ENCODE peak calls at places on chromosomes 13 and 19, in ten cellular contexts. E is uterus, O is right atrium auricular region, C is OCI-LY7, N is dorsolateral prefrontal cortex, D is coronary artery, F is astrocyte of the cerebellum, X is AG09319, A is brain microvascular endothelial cell, Z is fibroblast of mammary gland. T is an unnamed sample.

GRCh38 chr13:23921451-23921888 is 24.2 kb upstream of the C1QTNF9B start:
- DNase-seq in O (no peak), E (no peak), C (peak), X (no peak), Z (peak), A (peak), N (no peak), D (no peak), F (peak), T (no peak)

GRCh38 chr13:32147976-32148375 is 116.4 kb downstream of the FRY start:
- DNase-seq in D (no peak), O (no peak), A (no peak), E (no peak), C (no peak), X (no peak), N (no peak), Z (no peak), F (no peak), T (no peak)

GRCh38 chr19:15672580-15673175 is at the start of gene CYP4F12:
- DNase-seq in F (no peak), N (peak), E (peak), C (no peak), O (peak), D (peak), Z (peak), X (no peak), A (no peak), T (no peak)

GRCh38 chr13:103852036-103852435 is 785.8 kb upstream of the SLC10A2 start:
- DNase-seq in Z (no peak), D (no peak), O (no peak), N (no peak), E (no peak), X (no peak), C (no peak), F (no peak), A (no peak), T (no peak)

GRCh38 chr13:85313761-85314503 is 485.3 kb downstream of the SLITRK6 start:
- DNase-seq in Z (peak), A (peak), N (no peak), C (no peak), X (peak), F (peak), D (no peak), E (no peak), O (no peak), T (no peak)

GRCh38 chr19:33654840-33655508 is 33.2 kb downstream of the CHST8 start:
- DNase-seq in E (no peak), O (no peak), N (no peak), Z (no peak), A (no peak), D (peak), C (no peak), X (no peak), F (no peak), T (no peak)

GRCh38 chr13:55573565-55573964 is 1567.2 kb upstream of the PRR20A start:
- DNase-seq in D (no peak), A (no peak), F (no peak), E (no peak), C (no peak), O (no peak), Z (no peak), N (no peak), X (no peak), T (no peak)

GRCh38 chr13:110387451-110388140 is 80.5 kb downstream of the COL4A2 start:
- DNase-seq in E (peak), O (no peak), D (peak), C (no peak), X (no peak), F (no peak), Z (peak), N (no peak), A (peak), T (peak)

GRCh38 chr13:99280166-99280565 is 22.0 kb upstream of the GPR18 start:
- DNase-seq in X (peak), D (no peak), Z (peak), F (no peak), E (no peak), O (no peak), A (peak), C (no peak), N (no peak), T (no peak)

GRCh38 chr19:41187884-41188279 is 5.1 kb upstream of the CYP2S1 start:
- DNase-seq in C (no peak), Z (no peak), D (no peak), O (no peak), E (no peak), A (no peak), X (no peak), F (no peak), N (no peak), T (no peak)

GRCh38 chr13:82076421-82076820 is 1735.5 kb upstream of the SPRY2 start:
- DNase-seq in A (no peak), O (no peak), E (no peak), D (no peak), N (no peak), F (no peak), X (no peak), Z (no peak), C (no peak), T (no peak)

GRCh38 chr13:69947577-69947976 is 160.0 kb upstream of the ATXN8OS start:
- DNase-seq in C (no peak), Z (no peak), D (no peak), N (no peak), O (no peak), E (no peak), F (no peak), A (no peak), X (no peak), T (no peak)

GRCh38 chr19:45340232-45340898 is at the start of gene KLC3:
- DNase-seq in D (no peak), N (no peak), A (no peak), Z (no peak), X (no peak), F (no peak), E (no peak), C (peak), O (no peak), T (peak)

GRCh38 chr19:5170329-5170745 is 170.3 kb downstream of the PTPRS start:
- DNase-seq in N (no peak), E (no peak), F (no peak), A (no peak), Z (no peak), C (peak), D (no peak), X (no peak), O (no peak), T (no peak)

GRCh38 chr19:4556574-4557185 is 2.8 kb downstream of the SEMA6B start:
- DNase-seq in X (no peak), E (no peak), N (no peak), D (no peak), O (no peak), C (peak), F (no peak), A (no peak), Z (peak), T (no peak)

GRCh38 chr19:47081095-47081494 is 32.5 kb downstream of the ZC3H4 start:
- DNase-seq in E (no peak), A (no peak), F (no peak), D (no peak), Z (no peak), O (no peak), N (no peak), X (no peak), C (no peak), T (no peak)

GRCh38 chr19:5147971-5148793 is 179.3 kb downstream of the KDM4B start:
- DNase-seq in O (no peak), C (no peak), E (peak), N (peak), D (no peak), X (no peak), Z (peak), A (peak), F (no peak), T (no peak)

GRCh38 chr19:8149261-8150094 is at the start of gene FBN3:
- DNase-seq in X (no peak), E (no peak), D (no peak), A (no peak), O (no peak), N (no peak), C (no peak), Z (no peak), F (no peak), T (peak)

GRCh38 chr13:59906413-59907027 is 257.2 kb downstream of the DIAPH3 start:
- DNase-seq in N (no peak), C (peak), X (no peak), Z (peak), E (no peak), D (no peak), F (peak), A (peak), O (no peak), T (no peak)

DNA sequence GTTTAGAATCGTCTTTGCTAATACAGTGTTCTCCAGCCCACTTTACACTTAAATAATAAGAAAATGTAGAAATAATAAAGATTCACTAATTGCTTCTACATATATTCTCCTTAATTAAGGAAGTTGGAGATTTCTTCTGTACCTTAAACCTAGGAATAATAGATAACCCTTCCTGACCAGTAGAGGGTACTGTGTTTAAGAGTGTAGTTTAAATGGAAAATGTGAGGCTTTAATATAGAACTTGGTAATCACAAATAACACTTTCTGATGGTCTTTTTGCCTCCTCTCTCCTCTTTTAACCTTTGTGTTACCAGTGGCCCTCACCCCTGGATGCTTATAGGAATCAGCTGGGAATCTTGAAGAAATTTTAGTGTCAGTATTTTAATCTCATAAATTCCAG is 20.7 kb downstream of the POMP start:
- DNase-seq in C (no peak), O (no peak), E (no peak), D (no peak), N (no peak), Z (peak), X (no peak), F (no peak), A (no peak), T (no peak)
- TF ChIP-seq CTCF in C (peak), O (peak), E (no peak), D (no peak), N (peak), Z (peak), X (peak), F (no peak), A (peak), T (peak)

GRCh38 chr13:97268772-97269171 is 46.6 kb downstream of the MBNL2 start:
- DNase-seq in O (peak), F (no peak), Z (no peak), A (no peak), X (no peak), N (no peak), E (no peak), D (no peak), C (no peak), T (no peak)
- TF ChIP-seq CTCF in O (peak), F (peak), Z (peak), A (peak), X (no peak), N (peak), E (no peak), D (no peak), C (no peak), T (no peak)

GRCh38 chr19:38044267-38045111 is 137.5 kb downstream of the SIPA1L3 start:
- DNase-seq in C (peak), X (no peak), A (peak), O (no peak), D (no peak), F (no peak), Z (peak), E (no peak), N (no peak), T (no peak)
- TF ChIP-seq CTCF in C (peak), X (no peak), A (peak), O (no peak), D (no peak), F (no peak), Z (peak), E (no peak), N (no peak), T (peak)

GRCh38 chr19:11254662-11255061 is 7.7 kb downstream of the DOCK6 start:
- DNase-seq in X (no peak), A (no peak), D (no peak), C (no peak), O (no peak), E (no peak), N (no peak), F (no peak), Z (no peak), T (no peak)
- TF ChIP-seq CTCF in X (no peak), A (peak), D (no peak), C (peak), O (peak), E (no peak), N (no peak), F (no peak), Z (no peak), T (no peak)

T was measured in GM10248.